ENCODE peak calls at places on chromosomes 12 and 14, in seven cellular contexts. B is endothelial cell of umbilical vein, K is K562, C is esophagus muscularis mucosa, F is tibial artery, Y is body of pancreas, X is left ventricle myocardium inferior. N is an unnamed sample.
A peak's percentile ranks its signal among the peaks of the same experiment; 100 is the strongest.

GRCh38 chr12:68839183-68840147 is 31.5 kb downstream of the MDM2 start:
- DNase-seq in B (no peak), K (no peak), C (no peak), F (no peak), Y (no peak), X (no peak), N (no peak)

GRCh38 chr14:29853272-29853671 is 74.4 kb downstream of the PRKD1 start:
- DNase-seq in B (no peak), K (no peak), C (no peak), F (no peak), Y (no peak), X (no peak), N (no peak)

GRCh38 chr12:58341791-58342190 is 400.4 kb downstream of the ATP23 start:
- DNase-seq in B (peak; percentile 99), K (no peak), C (no peak), F (no peak), Y (no peak), X (no peak), N (no peak)

GRCh38 chr14:102183922-102184677 is 44.4 kb downstream of the WDR20 start:
- DNase-seq in B (no peak), K (no peak), C (no peak), F (no peak), Y (no peak), X (no peak), N (no peak)

GRCh38 chr12:47312794-47313426 is 233.2 kb upstream of the AMIGO2 start:
- DNase-seq in B (no peak), K (no peak), C (no peak), F (no peak), Y (peak; percentile 21), X (no peak), N (no peak)

GRCh38 chr12:92065018-92065499 is 80.6 kb downstream of the BTG1 start:
- DNase-seq in B (no peak), K (no peak), C (no peak), F (no peak), Y (peak; percentile 81), X (no peak), N (no peak)

GRCh38 chr12:113860950-113861349 is 105.2 kb downstream of the RBM19 start:
- DNase-seq in B (no peak), K (no peak), C (no peak), F (no peak), Y (no peak), X (no peak), N (no peak)

GRCh38 chr14:76257111-76257803 is 105.5 kb downstream of the GPATCH2L start:
- DNase-seq in B (no peak), K (peak; percentile 68), C (no peak), F (no peak), Y (no peak), X (no peak), N (no peak)

GRCh38 chr12:51744235-51744634 is 104.3 kb downstream of the FIGNL2 start:
- DNase-seq in B (peak; percentile 91), K (no peak), C (no peak), F (no peak), Y (no peak), X (no peak), N (no peak)

GRCh38 chr14:100649173-100649519 is 61.9 kb upstream of the BEGAIN start:
- DNase-seq in B (peak; percentile 61), K (no peak), C (no peak), F (no peak), Y (no peak), X (no peak), N (no peak)

GRCh38 chr14:59278111-59278510 is 89.6 kb downstream of the DAAM1 start:
- DNase-seq in B (peak; percentile 87), K (peak; percentile 25), C (no peak), F (no peak), Y (no peak), X (no peak), N (no peak)

GRCh38 chr12:121001841-121002483 is 14.3 kb downstream of the C12orf43 start:
- DNase-seq in B (peak; percentile 26), K (no peak), C (no peak), F (no peak), Y (no peak), X (no peak), N (no peak)

GRCh38 chr14:32381869-32382268 is 52.8 kb downstream of the AKAP6 start:
- DNase-seq in B (no peak), K (no peak), C (no peak), F (no peak), Y (no peak), X (no peak), N (no peak)

GRCh38 chr12:120157678-120158077 is 36.8 kb downstream of the GCN1 start:
- DNase-seq in B (no peak), K (no peak), C (no peak), F (no peak), Y (no peak), X (no peak), N (no peak)

GRCh38 chr14:51581017-51581881 is 70.5 kb upstream of the FRMD6 start:
- DNase-seq in B (peak; percentile 86), K (no peak), C (no peak), F (no peak), Y (no peak), X (no peak), N (no peak)

GRCh38 chr12:57549909-57550627 is at the start of gene KIF5A:
- DNase-seq in B (no peak), K (peak; percentile 81), C (no peak), F (peak; percentile 67), Y (no peak), X (no peak), N (no peak)

GRCh38 chr14:80770114-80770917 is 171.2 kb downstream of the CEP128 start:
- DNase-seq in B (peak; percentile 70), K (no peak), C (no peak), F (no peak), Y (no peak), X (no peak), N (no peak)

DNA sequence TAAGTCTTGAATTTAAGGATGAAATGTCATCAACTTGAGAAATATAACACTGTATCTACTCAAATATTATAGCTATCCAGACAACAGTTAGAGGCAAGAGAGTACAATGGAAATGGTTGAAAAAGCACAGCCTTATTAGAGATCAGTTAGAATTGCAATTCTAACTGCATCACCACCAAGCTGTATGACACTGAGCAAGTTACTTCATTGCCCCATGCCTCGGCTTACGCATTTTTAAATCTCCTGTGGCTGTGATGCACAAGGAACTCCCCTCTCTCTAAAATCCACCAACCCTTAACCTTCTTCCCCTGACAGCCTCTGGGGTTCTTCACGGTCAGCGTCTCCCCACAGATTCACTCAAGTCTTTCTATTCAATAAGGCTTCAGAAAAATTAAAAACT is 75.1 kb downstream of the MED13L start:
- DNase-seq in B (no peak), K (no peak), C (no peak), F (no peak), Y (no peak), X (no peak), N (no peak)
- H3K27me3 ChIP-seq in B (no peaks in the 10 kb centered on the region), K (no peaks in the 10 kb centered on the region), C (no peaks in the 10 kb centered on the region), F (no peaks in the 10 kb centered on the region), Y (no peaks in the 10 kb centered on the region), X (no peaks in the 10 kb centered on the region), N (no peaks in the 10 kb centered on the region)

DNA sequence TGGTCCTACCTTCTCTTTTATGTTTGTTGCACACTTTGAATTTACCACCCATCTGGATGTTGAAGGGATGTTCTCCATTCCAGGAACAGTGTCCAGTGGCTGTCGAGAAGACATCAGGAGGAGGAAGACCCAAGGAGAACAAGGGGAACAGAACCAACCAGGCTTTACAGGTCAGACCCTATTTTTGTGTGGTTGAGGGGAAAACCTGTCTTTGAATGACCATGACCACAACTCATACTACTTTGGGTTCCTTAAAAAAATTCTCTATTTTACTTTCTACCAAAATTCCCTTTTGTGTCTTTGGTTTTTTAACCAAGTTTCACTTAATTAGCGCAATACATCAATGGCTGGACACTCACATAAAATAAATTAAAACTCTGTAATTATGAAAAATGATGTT is 78.7 kb downstream of the PLXNC1 start:
- DNase-seq in B (no peak), K (no peak), C (peak; percentile 80), F (no peak), Y (no peak), X (no peak), N (no peak)
- H3K27me3 ChIP-seq in B (peaks cover 2% of the 10 kb centered on the region), K (peaks cover 40% of the 10 kb centered on the region), C (no peaks in the 10 kb centered on the region), F (no peaks in the 10 kb centered on the region), Y (no peaks in the 10 kb centered on the region), X (no peaks in the 10 kb centered on the region), N (no peaks in the 10 kb centered on the region)

DNA sequence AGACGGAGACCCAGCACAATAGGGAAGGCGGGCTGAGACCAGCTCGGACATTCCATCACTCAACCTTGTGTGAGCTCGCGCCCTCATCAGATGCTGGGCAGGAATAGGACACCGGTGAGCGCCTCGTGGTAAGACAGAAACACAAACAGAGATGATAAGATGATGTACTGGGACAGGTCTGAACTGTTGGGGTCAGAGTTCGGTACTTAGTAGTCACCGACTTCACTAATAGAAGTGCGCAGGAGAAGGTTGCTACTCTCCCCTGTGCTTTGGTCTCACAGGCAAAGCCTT is 78.0 kb upstream of the ANO4 start:
- DNase-seq in B (no peak), K (no peak), C (no peak), F (no peak), Y (no peak), X (no peak), N (no peak)
- H3K27me3 ChIP-seq in B (peaks cover 18% of the 10 kb centered on the region), K (peaks cover 2% of the 10 kb centered on the region), C (no peaks in the 10 kb centered on the region), F (peaks cover 43% of the 10 kb centered on the region), Y (no peaks in the 10 kb centered on the region), X (peaks cover 83% of the 10 kb centered on the region), N (peaks cover 35% of the 10 kb centered on the region)

DNA sequence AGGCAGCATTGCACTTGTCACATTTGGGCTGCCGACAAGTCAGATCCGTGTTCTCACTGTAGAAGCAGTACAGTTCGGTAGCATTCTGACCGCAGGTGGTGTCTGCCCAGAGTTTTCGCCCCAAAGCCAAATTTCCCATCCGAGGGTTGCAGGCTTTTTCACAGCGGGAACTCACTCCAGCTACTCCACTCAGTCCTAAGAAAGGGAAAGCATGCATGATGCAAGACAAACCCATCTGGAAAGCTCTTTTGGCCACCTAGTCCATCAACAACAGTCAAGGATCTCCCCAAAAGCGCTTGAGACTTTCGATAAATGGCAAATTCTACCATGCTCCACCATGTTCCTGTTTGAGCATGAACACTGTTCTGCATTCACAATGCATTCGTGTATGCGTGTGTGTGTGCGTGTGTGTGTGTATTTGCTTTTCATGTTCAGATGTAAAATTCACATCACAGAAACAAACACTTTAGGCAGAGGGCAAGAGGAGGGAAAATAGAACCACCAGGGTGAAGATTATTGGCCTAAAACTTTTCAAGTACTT is 3.2 kb downstream of the NTN4 start:
- DNase-seq in B (no peak), K (no peak), C (no peak), F (no peak), Y (no peak), X (no peak), N (no peak)
- H3K27me3 ChIP-seq in B (no peaks in the 10 kb centered on the region), K (peaks cover 28% of the 10 kb centered on the region), C (no peaks in the 10 kb centered on the region), F (no peaks in the 10 kb centered on the region), Y (no peaks in the 10 kb centered on the region), X (no peaks in the 10 kb centered on the region), N (peaks cover 58% of the 10 kb centered on the region)

DNA sequence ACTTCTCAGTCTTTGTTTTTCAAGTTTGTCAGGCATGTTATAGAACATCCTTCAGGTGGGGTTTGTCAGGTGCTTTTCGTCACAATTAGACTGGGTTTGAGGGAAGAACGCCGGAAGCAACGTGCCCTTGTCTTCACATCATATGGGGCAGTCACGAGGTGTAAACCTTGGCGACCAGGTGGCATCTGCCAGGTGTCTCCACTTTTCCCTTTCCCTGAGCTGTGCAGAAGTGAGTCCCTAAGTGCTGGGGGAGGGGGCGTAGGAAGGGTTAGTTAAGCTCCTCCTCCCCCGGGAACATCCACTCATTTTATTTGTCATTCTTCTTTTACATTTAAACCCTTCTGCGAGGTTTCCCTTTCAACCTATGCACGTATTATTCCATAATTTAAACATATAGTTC is 58.1 kb upstream of the FZD10 start:
- DNase-seq in B (no peak), K (no peak), C (no peak), F (no peak), Y (no peak), X (no peak), N (no peak)
- H3K27me3 ChIP-seq in B (no peaks in the 10 kb centered on the region), K (peaks cover 10% of the 10 kb centered on the region), C (no peaks in the 10 kb centered on the region), F (peaks cover 20% of the 10 kb centered on the region), Y (no peaks in the 10 kb centered on the region), X (peaks cover 56% of the 10 kb centered on the region), N (peaks cover 32% of the 10 kb centered on the region)